ENCODE peak calls at places on chromosomes 4 and X, in four cellular contexts. M is ascending aorta, A is endodermal cell, V is ovary. K is an unnamed sample.

GRCh38 chr4:186725422-186726149 is 1.9 kb upstream of the FAT1 start:
- DNase-seq in M (no peak), A (peak; percentile 88), V (peak; percentile 74), K (peak; percentile 90)

GRCh38 chr4:78242071-78242470 is 184.9 kb downstream of the FRAS1 start:
- DNase-seq in M (no peak), A (no peak), V (no peak), K (no peak)

GRCh38 chrX:51571821-51572220 is 46.9 kb downstream of the CENPVL3 start:
- DNase-seq in A (no peak), M (no peak), V (no peak), K (no peak)

GRCh38 chr4:129581305-129581704 is 485.4 kb downstream of the C4orf33 start:
- DNase-seq in A (no peak), V (no peak), M (no peak), K (no peak)

GRCh38 chrX:49838374-49838773 is 9.3 kb downstream of the PAGE4 start:
- DNase-seq in A (peak; percentile 68), V (no peak), M (no peak), K (no peak)

GRCh38 chr4:128244379-128244778 is 43.2 kb downstream of the PGRMC2 start:
- DNase-seq in M (no peak), A (no peak), V (no peak), K (no peak)

GRCh38 chr4:27616166-27616565 is 755.5 kb downstream of the STIM2 start:
- DNase-seq in V (no peak), M (no peak), A (no peak), K (no peak)

GRCh38 chr4:161189286-161190134 is 974.3 kb downstream of the FSTL5 start:
- DNase-seq in A (no peak), M (no peak), V (no peak), K (no peak)

GRCh38 chrX:154967603-154968002 is 54.9 kb downstream of the F8 start:
- DNase-seq in A (no peak), M (no peak), V (no peak), K (no peak)

GRCh38 chr4:15234585-15235126 is 193.2 kb upstream of the C1QTNF7 start:
- DNase-seq in V (no peak), A (no peak), M (no peak), K (no peak)

GRCh38 chrX:56766554-56767412 is 37.7 kb downstream of the NBDY start:
- DNase-seq in M (no peak), V (no peak), A (peak; percentile 25), K (peak; percentile 64)

GRCh38 chr4:61200991-61201526 is 933 bp downstream of the ADGRL3 start:
- DNase-seq in M (no peak), A (peak; percentile 78), V (peak; percentile 12), K (no peak)

GRCh38 chr4:155491336-155492131 is 114.8 kb upstream of the MAP9 start:
- DNase-seq in M (no peak), A (no peak), V (no peak), K (no peak)

GRCh38 chr4:153509724-153510123 is 43.6 kb downstream of the TMEM131L start:
- DNase-seq in A (no peak), V (no peak), M (no peak), K (no peak)

GRCh38 chr4:102551946-102552575 is 50.9 kb downstream of the NFKB1 start:
- DNase-seq in M (no peak), A (no peak), V (no peak), K (no peak)

GRCh38 chrX:136055651-136056221 is 70.5 kb downstream of the SLC9A6 start:
- DNase-seq in M (peak; percentile 13), A (no peak), V (peak; percentile 22), K (peak; percentile 91)

GRCh38 chrX:100911731-100912130 is 17.0 kb downstream of the XKRX start:
- DNase-seq in A (no peak), V (no peak), M (no peak), K (no peak)

GRCh38 chr4:109315818-109316217 is 13.4 kb upstream of the COL25A1 start:
- DNase-seq in A (peak; percentile 59), V (no peak), M (no peak), K (no peak)

GRCh38 chr4:91894006-91894405 is 409.8 kb upstream of the GRID2 start:
- DNase-seq in M (no peak), V (no peak), A (no peak), K (no peak)

GRCh38 chr4:7628432-7628831 is 193.7 kb upstream of the PSAPL1 start:
- DNase-seq in A (no peak), V (no peak), M (no peak), K (no peak)

GRCh38 chr4:158630893-158631292 is 40.8 kb downstream of the C4orf46 start:
- DNase-seq in V (no peak), M (no peak), A (no peak), K (no peak)

GRCh38 chr4:6180841-6181631 is 19.3 kb downstream of the JAKMIP1 start:
- DNase-seq in A (no peak), V (no peak), M (no peak), K (no peak)

GRCh38 chr4:6184169-6184568 is 16.2 kb downstream of the JAKMIP1 start:
- DNase-seq in V (no peak), M (no peak), A (no peak), K (no peak)

GRCh38 chr4:6183740-6184139 is 16.6 kb downstream of the JAKMIP1 start:
- DNase-seq in A (no peak), V (no peak), M (no peak), K (no peak)

GRCh38 chr4:6179362-6179761 is 21.0 kb downstream of the JAKMIP1 start:
- DNase-seq in M (no peak), V (no peak), A (no peak), K (no peak)

GRCh38 chr4:6182390-6183280 is 17.7 kb downstream of the JAKMIP1 start:
- DNase-seq in A (peak; percentile 83), V (no peak), M (no peak), K (no peak)
- H3K9me3 ChIP-seq in A (peaks cover 40% of the 10 kb centered on the region), V (peaks cover 4% of the 10 kb centered on the region), M (no peaks in the 10 kb centered on the region), K (no peaks in the 10 kb centered on the region)

GRCh38 chr4:85028910-85029309 is 62.4 kb upstream of the WDFY3 start:
- DNase-seq in V (no peak), M (no peak), A (no peak), K (no peak)

GRCh38 chr4:85030156-85030555 is 63.7 kb upstream of the WDFY3 start:
- DNase-seq in A (no peak), M (no peak), V (no peak), K (no peak)

GRCh38 chr4:85024671-85025070 is 58.2 kb upstream of the WDFY3 start:
- DNase-seq in A (no peak), M (no peak), V (no peak), K (no peak)

DNA sequence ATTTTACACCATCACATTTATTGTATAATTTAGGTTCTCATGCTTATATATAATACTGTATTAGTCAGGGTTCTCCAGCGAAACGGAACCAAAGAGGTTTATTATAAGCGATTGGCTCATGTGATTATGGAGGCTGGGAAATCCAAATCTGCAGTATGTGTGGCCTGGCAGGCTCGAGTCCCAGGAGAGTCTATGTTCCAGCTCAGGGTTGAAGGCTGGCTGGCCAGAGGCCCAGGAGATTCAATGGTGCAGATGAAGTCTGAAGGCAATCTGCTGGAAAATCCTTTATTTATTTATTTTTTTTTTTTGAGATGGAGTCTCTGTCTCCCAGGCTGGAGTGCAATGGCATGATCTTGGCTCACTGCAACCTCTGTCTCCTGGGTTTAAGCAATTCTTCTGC is 63.0 kb upstream of the WDFY3 start:
- DNase-seq in V (no peak), A (no peak), M (no peak), K (no peak)
- H3K9me3 ChIP-seq in V (peaks cover 2% of the 10 kb centered on the region), A (peaks cover 45% of the 10 kb centered on the region), M (no peaks in the 10 kb centered on the region), K (peaks cover 5% of the 10 kb centered on the region)

GRCh38 chr4:76476606-76477005 is 41.6 kb downstream of the SHROOM3 start:
- DNase-seq in M (no peak), A (no peak), V (no peak), K (no peak)
- H3K9me3 ChIP-seq in M (no peaks in the 10 kb centered on the region), A (no peaks in the 10 kb centered on the region), V (no peaks in the 10 kb centered on the region), K (no peaks in the 10 kb centered on the region)

GRCh38 chrX:144586756-144587155 is 660.5 kb upstream of the SPANXN1 start:
- DNase-seq in V (no peak), A (no peak), M (no peak), K (no peak)
- H3K9me3 ChIP-seq in V (no peaks in the 10 kb centered on the region), A (peaks cover 28% of the 10 kb centered on the region), M (no peaks in the 10 kb centered on the region), K (no peaks in the 10 kb centered on the region)

GRCh38 chr4:98006060-98006459 is 137.2 kb downstream of the STPG2 start:
- DNase-seq in V (no peak), M (no peak), A (no peak), K (no peak)

GRCh38 chr4:98000940-98001339 is 142.3 kb downstream of the STPG2 start:
- DNase-seq in V (no peak), M (no peak), A (no peak), K (no peak)

DNA sequence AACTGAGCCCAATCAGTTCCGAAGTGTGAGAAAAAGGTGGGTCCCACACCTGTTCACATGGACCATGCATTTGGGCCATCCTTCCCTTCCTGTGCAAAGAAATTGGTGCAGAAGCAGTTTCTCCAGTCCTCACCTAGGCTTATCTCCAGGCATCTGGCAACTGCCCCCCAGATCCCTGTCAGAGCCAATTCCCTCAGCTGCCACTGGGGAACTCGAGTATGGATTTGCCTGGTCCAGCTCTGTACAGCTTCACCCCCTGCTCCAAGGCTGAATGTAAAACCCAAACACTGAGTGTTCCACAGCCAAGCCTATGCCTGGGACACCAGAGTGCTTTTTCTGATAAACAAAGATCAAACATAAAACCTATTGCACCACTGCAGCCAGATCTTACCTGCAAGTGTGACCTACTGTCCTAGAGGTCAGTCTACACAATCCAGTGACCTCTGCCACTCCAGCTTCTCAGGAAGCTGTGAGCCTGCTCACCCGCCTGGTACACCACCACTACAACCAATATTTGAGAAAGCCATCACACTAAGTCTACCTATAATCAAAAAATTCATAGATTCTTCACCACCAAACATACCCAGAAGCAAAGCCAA is 136.4 kb downstream of the STPG2 start:
- DNase-seq in A (no peak), V (no peak), M (no peak), K (no peak)
- H3K9me3 ChIP-seq in A (no peaks in the 10 kb centered on the region), V (no peaks in the 10 kb centered on the region), M (no peaks in the 10 kb centered on the region), K (peaks cover 2% of the 10 kb centered on the region)

GRCh38 chr4:179530953-179531352 is 2088.7 kb upstream of the AGA start:
- DNase-seq in V (no peak), M (no peak), A (no peak), K (no peak)
- H3K9me3 ChIP-seq in V (no peaks in the 10 kb centered on the region), M (no peaks in the 10 kb centered on the region), A (no peaks in the 10 kb centered on the region), K (no peaks in the 10 kb centered on the region)

K was measured in sigmoid colon.